ENCODE peak calls at places on chromosome 10, in nine cellular contexts. One of them, this sample, is unnamed.

GRCh38 chr10:67697646-67698245 is 1.8 kb upstream of the CTNNA3 start:
- DNase-seq in adipocyte: peak; percentile 79
- DNase-seq in foreskin keratinocyte: peak; percentile 2
- DNase-seq in H4: peak; percentile 30
- DNase-seq in NCI-H1105 treated with DMSO at 0.1 percent for 48 hours: peak; percentile 70
- DNase-seq in hypothalamus: no peak
- DNase-seq in AG09309: peak; percentile 14
- DNase-seq in stimulated activated CD8-positive, alpha-beta memory T cell treated with anti-CD3 and anti-CD28 coated beads, Interleukin-2, amount 100 ng/mL, for 1 hour: no peak
- DNase-seq in fibroblast of the aortic adventitia: peak; percentile 66
- DNase-seq in this sample: peak; percentile 15

GRCh38 chr10:100341953-100342626 is 4.9 kb upstream of the SCD start:
- DNase-seq in adipocyte: peak; percentile 71
- DNase-seq in foreskin keratinocyte: no peak
- DNase-seq in H4: peak; percentile 66
- DNase-seq in NCI-H1105 treated with DMSO at 0.1 percent for 48 hours: peak; percentile 12
- DNase-seq in hypothalamus: no peak
- DNase-seq in AG09309: no peak
- DNase-seq in stimulated activated CD8-positive, alpha-beta memory T cell treated with anti-CD3 and anti-CD28 coated beads, Interleukin-2, amount 100 ng/mL, for 1 hour: no peak
- DNase-seq in fibroblast of the aortic adventitia: peak; percentile 58
- DNase-seq in this sample: peak; percentile 72

GRCh38 chr10:126634347-126634746 is 36.1 kb downstream of the C10orf90 start:
- DNase-seq in adipocyte: no peak
- DNase-seq in foreskin keratinocyte: no peak
- DNase-seq in H4: no peak
- DNase-seq in NCI-H1105 treated with DMSO at 0.1 percent for 48 hours: no peak
- DNase-seq in hypothalamus: no peak
- DNase-seq in AG09309: no peak
- DNase-seq in stimulated activated CD8-positive, alpha-beta memory T cell treated with anti-CD3 and anti-CD28 coated beads, Interleukin-2, amount 100 ng/mL, for 1 hour: no peak
- DNase-seq in fibroblast of the aortic adventitia: no peak
- DNase-seq in this sample: peak; percentile 45

GRCh38 chr10:103780242-103781149 is 74.9 kb downstream of the SH3PXD2A start:
- DNase-seq in adipocyte: no peak
- DNase-seq in foreskin keratinocyte: peak; percentile 78
- DNase-seq in H4: no peak
- DNase-seq in NCI-H1105 treated with DMSO at 0.1 percent for 48 hours: no peak
- DNase-seq in hypothalamus: no peak
- DNase-seq in AG09309: no peak
- DNase-seq in stimulated activated CD8-positive, alpha-beta memory T cell treated with anti-CD3 and anti-CD28 coated beads, Interleukin-2, amount 100 ng/mL, for 1 hour: no peak
- DNase-seq in fibroblast of the aortic adventitia: no peak
- DNase-seq in this sample: no peak

GRCh38 chr10:75971402-75972211 is 540.2 kb downstream of the LRMDA start:
- DNase-seq in adipocyte: peak; percentile 11
- DNase-seq in foreskin keratinocyte: no peak
- DNase-seq in H4: peak; percentile 49
- DNase-seq in NCI-H1105 treated with DMSO at 0.1 percent for 48 hours: no peak
- DNase-seq in hypothalamus: no peak
- DNase-seq in AG09309: peak; percentile 29
- DNase-seq in stimulated activated CD8-positive, alpha-beta memory T cell treated with anti-CD3 and anti-CD28 coated beads, Interleukin-2, amount 100 ng/mL, for 1 hour: no peak
- DNase-seq in fibroblast of the aortic adventitia: peak; percentile 81
- DNase-seq in this sample: no peak

GRCh38 chr10:43596546-43596945 is 9.7 kb upstream of the ZNF485 start:
- DNase-seq in adipocyte: no peak
- DNase-seq in foreskin keratinocyte: no peak
- DNase-seq in H4: no peak
- DNase-seq in NCI-H1105 treated with DMSO at 0.1 percent for 48 hours: no peak
- DNase-seq in hypothalamus: no peak
- DNase-seq in AG09309: no peak
- DNase-seq in stimulated activated CD8-positive, alpha-beta memory T cell treated with anti-CD3 and anti-CD28 coated beads, Interleukin-2, amount 100 ng/mL, for 1 hour: no peak
- DNase-seq in fibroblast of the aortic adventitia: no peak
- DNase-seq in this sample: no peak

GRCh38 chr10:127976286-127976685 is 69.4 kb downstream of the PTPRE start:
- DNase-seq in adipocyte: no peak
- DNase-seq in foreskin keratinocyte: no peak
- DNase-seq in H4: no peak
- DNase-seq in NCI-H1105 treated with DMSO at 0.1 percent for 48 hours: no peak
- DNase-seq in hypothalamus: no peak
- DNase-seq in AG09309: no peak
- DNase-seq in stimulated activated CD8-positive, alpha-beta memory T cell treated with anti-CD3 and anti-CD28 coated beads, Interleukin-2, amount 100 ng/mL, for 1 hour: no peak
- DNase-seq in fibroblast of the aortic adventitia: no peak
- DNase-seq in this sample: no peak

GRCh38 chr10:53003094-53003493 is 230.5 kb upstream of the MBL2 start:
- DNase-seq in adipocyte: no peak
- DNase-seq in foreskin keratinocyte: no peak
- DNase-seq in H4: no peak
- DNase-seq in NCI-H1105 treated with DMSO at 0.1 percent for 48 hours: no peak
- DNase-seq in hypothalamus: no peak
- DNase-seq in AG09309: no peak
- DNase-seq in stimulated activated CD8-positive, alpha-beta memory T cell treated with anti-CD3 and anti-CD28 coated beads, Interleukin-2, amount 100 ng/mL, for 1 hour: no peak
- DNase-seq in fibroblast of the aortic adventitia: no peak
- DNase-seq in this sample: no peak

GRCh38 chr10:86967481-86967941 is 771 bp upstream of the ADIRF start:
- DNase-seq in adipocyte: no peak
- DNase-seq in foreskin keratinocyte: no peak
- DNase-seq in H4: no peak
- DNase-seq in NCI-H1105 treated with DMSO at 0.1 percent for 48 hours: no peak
- DNase-seq in hypothalamus: no peak
- DNase-seq in AG09309: no peak
- DNase-seq in stimulated activated CD8-positive, alpha-beta memory T cell treated with anti-CD3 and anti-CD28 coated beads, Interleukin-2, amount 100 ng/mL, for 1 hour: no peak
- DNase-seq in fibroblast of the aortic adventitia: no peak
- DNase-seq in this sample: no peak

GRCh38 chr10:12077580-12078180 is 8.9 kb downstream of the DHTKD1 start:
- DNase-seq in adipocyte: no peak
- DNase-seq in foreskin keratinocyte: no peak
- DNase-seq in H4: no peak
- DNase-seq in NCI-H1105 treated with DMSO at 0.1 percent for 48 hours: no peak
- DNase-seq in hypothalamus: no peak
- DNase-seq in AG09309: no peak
- DNase-seq in stimulated activated CD8-positive, alpha-beta memory T cell treated with anti-CD3 and anti-CD28 coated beads, Interleukin-2, amount 100 ng/mL, for 1 hour: no peak
- DNase-seq in fibroblast of the aortic adventitia: no peak
- DNase-seq in this sample: no peak

GRCh38 chr10:94194256-94194655 is 168.5 kb downstream of the NOC3L start:
- DNase-seq in adipocyte: peak; percentile 62
- DNase-seq in foreskin keratinocyte: peak; percentile 72
- DNase-seq in H4: peak; percentile 20
- DNase-seq in NCI-H1105 treated with DMSO at 0.1 percent for 48 hours: no peak
- DNase-seq in hypothalamus: no peak
- DNase-seq in AG09309: no peak
- DNase-seq in stimulated activated CD8-positive, alpha-beta memory T cell treated with anti-CD3 and anti-CD28 coated beads, Interleukin-2, amount 100 ng/mL, for 1 hour: no peak
- DNase-seq in fibroblast of the aortic adventitia: peak; percentile 53
- DNase-seq in this sample: peak; percentile 13

This sample was measured in COLO829.